ENCODE peak calls at places on chromosome 9, in eight cellular contexts. G, X, S, Q, U, B, D and V are unnamed samples.

GRCh38 chr9:91424403-91425176 is 958 bp upstream of the NFIL3 start:
- DNase-seq in G (peak), X (peak), S (peak), Q (peak), U (peak), B (no peak), D (peak), V (no peak)

GRCh38 chr9:35844628-35845301 is 15.7 kb downstream of the TMEM8B start:
- DNase-seq in G (no peak), X (peak), S (peak), Q (no peak), U (no peak), B (peak), D (no peak), V (no peak)

GRCh38 chr9:124014355-124015026 is 2.9 kb downstream of the LHX2 start:
- DNase-seq in G (no peak), X (no peak), S (no peak), Q (no peak), U (no peak), B (no peak), D (peak), V (no peak)

GRCh38 chr9:31588756-31589155 is 795.7 kb upstream of the ACO1 start:
- DNase-seq in G (no peak), X (no peak), S (no peak), Q (no peak), U (no peak), B (no peak), D (no peak), V (no peak)

GRCh38 chr9:95018099-95018927 is 291.8 kb downstream of the AOPEP start:
- DNase-seq in G (peak), X (peak), S (peak), Q (no peak), U (no peak), B (peak), D (no peak), V (no peak)

GRCh38 chr9:5631021-5631420 is 2.1 kb downstream of the RIC1 start:
- DNase-seq in G (peak), X (no peak), S (no peak), Q (no peak), U (no peak), B (no peak), D (no peak), V (no peak)

GRCh38 chr9:35923927-35924763 is 14.9 kb downstream of the SPAAR start:
- DNase-seq in G (no peak), X (peak), S (no peak), Q (no peak), U (peak), B (peak), D (no peak), V (no peak)

GRCh38 chr9:34555002-34555348 is 32.2 kb upstream of the ENHO start:
- DNase-seq in G (no peak), X (no peak), S (no peak), Q (no peak), U (no peak), B (no peak), D (peak), V (no peak)

GRCh38 chr9:111179577-111179976 is 141.3 kb upstream of the LPAR1 start:
- DNase-seq in G (no peak), X (no peak), S (no peak), Q (no peak), U (no peak), B (no peak), D (no peak), V (no peak)

GRCh38 chr9:36034234-36034633 is 2.5 kb upstream of the RECK start:
- DNase-seq in G (peak), X (no peak), S (no peak), Q (no peak), U (no peak), B (no peak), D (no peak), V (no peak)

GRCh38 chr9:4298255-4299005 is 1.4 kb downstream of the GLIS3 start:
- DNase-seq in G (no peak), X (peak), S (peak), Q (no peak), U (no peak), B (no peak), D (no peak), V (peak)

GRCh38 chr9:120985759-120986353 is 59.3 kb upstream of the TRAF1 start:
- DNase-seq in G (peak), X (peak), S (peak), Q (no peak), U (peak), B (peak), D (no peak), V (no peak)

GRCh38 chr9:107178302-107178701 is 104.8 kb upstream of the RAD23B start:
- DNase-seq in G (no peak), X (no peak), S (no peak), Q (no peak), U (no peak), B (no peak), D (no peak), V (no peak)

GRCh38 chr9:71003346-71003745 is 118.1 kb downstream of the TRPM3 start:
- DNase-seq in G (no peak), X (no peak), S (no peak), Q (no peak), U (no peak), B (no peak), D (no peak), V (no peak)

DNA sequence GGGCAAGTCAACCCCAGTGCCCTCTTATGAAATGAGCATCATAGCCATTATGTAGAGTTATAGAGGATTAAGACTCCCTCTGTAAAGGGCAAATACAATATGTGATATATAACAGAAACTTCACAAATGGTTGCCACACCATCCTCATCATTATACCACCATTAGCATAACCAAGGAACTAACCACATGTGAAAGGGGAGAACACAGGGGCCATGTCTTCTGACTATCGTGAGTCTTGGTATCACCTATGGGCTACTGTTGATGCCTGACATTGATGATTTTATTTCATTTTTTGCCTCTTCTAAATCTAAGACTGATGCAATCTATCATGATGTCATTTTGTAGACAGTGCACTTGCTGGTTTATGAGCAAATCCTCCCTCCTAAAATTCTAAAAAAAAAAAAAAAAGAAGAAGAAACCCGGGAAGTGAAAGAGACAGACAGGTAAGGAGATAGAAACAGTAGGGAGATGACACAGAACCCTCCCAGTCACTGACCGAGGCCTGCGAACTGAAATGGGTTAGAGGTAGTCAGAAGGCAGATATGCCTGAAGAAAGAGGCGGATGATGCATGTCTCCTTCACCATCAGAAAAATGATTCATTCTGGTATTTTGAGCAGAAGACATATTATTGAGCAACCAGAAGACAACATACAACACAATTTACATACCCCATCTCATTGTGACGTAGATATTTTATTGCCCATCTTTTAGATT is 266.0 kb downstream of the DMAC1 start:
- DNase-seq in G (no peak), X (no peak), S (no peak), Q (no peak), U (no peak), B (no peak), D (no peak), V (no peak)
- TF ChIP-seq POLR2AphosphoS5 in G (no peak), X (no peak), S (no peak), Q (no peak), U (no peak), B (no peak), D (no peak), V (no peak)

GRCh38 chr9:113475031-113475430 is 11.5 kb downstream of the RGS3 start:
- DNase-seq in G (no peak), X (no peak), S (no peak), Q (no peak), U (no peak), B (no peak), D (no peak), V (no peak)

GRCh38 chr9:113477058-113477457 is 13.5 kb downstream of the RGS3 start:
- DNase-seq in G (no peak), X (no peak), S (no peak), Q (no peak), U (no peak), B (no peak), D (no peak), V (no peak)

GRCh38 chr9:113475992-113476391 is 12.5 kb downstream of the RGS3 start:
- DNase-seq in G (no peak), X (no peak), S (no peak), Q (no peak), U (no peak), B (no peak), D (no peak), V (no peak)

GRCh38 chr9:113477661-113478060 is 14.1 kb downstream of the RGS3 start:
- DNase-seq in G (no peak), X (no peak), S (no peak), Q (no peak), U (no peak), B (no peak), D (no peak), V (no peak)

DNA sequence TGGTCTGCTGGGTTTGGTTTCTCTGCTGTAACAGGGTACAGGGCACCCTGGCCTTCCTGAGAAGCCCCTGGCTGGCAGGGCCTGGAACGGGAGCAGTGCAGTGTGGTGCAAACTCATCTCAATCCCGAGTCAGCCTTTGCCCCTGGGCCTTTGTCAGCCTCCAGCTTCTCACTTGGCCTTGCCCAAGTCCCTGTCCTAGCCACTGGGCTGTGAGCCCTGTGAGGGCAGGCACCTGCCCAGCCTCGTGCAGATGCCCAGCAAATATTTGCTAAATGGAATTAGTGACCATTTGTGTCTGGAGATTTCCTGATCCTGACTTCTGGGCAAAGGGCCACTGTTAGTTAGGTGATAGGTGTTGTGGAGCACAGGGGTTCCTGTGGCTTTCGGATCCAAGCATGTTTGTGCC is 13.0 kb downstream of the RGS3 start:
- DNase-seq in G (no peak), X (no peak), S (no peak), Q (no peak), U (no peak), B (no peak), D (no peak), V (no peak)
- TF ChIP-seq POLR2A in G (no peak), X (no peak), S (no peak), Q (no peak), U (no peak), B (no peak), D (no peak), V (no peak)

GRCh38 chr9:131433302-131433854 is 39.5 kb downstream of the PRRC2B start:
- DNase-seq in G (no peak), X (no peak), S (no peak), Q (no peak), U (no peak), B (no peak), D (peak), V (no peak)

GRCh38 chr9:131432597-131433301 is 38.9 kb downstream of the PRRC2B start:
- DNase-seq in G (no peak), X (no peak), S (peak), Q (no peak), U (no peak), B (no peak), D (peak), V (no peak)

GRCh38 chr9:131436386-131436785 is 42.5 kb downstream of the PRRC2B start:
- DNase-seq in G (no peak), X (no peak), S (peak), Q (peak), U (no peak), B (no peak), D (peak), V (no peak)

GRCh38 chr9:131436865-131437271 is 43.0 kb downstream of the PRRC2B start:
- DNase-seq in G (no peak), X (no peak), S (no peak), Q (no peak), U (no peak), B (no peak), D (peak), V (no peak)

GRCh38 chr9:131434673-131435072 is 40.8 kb downstream of the PRRC2B start:
- DNase-seq in G (no peak), X (no peak), S (no peak), Q (no peak), U (no peak), B (no peak), D (peak), V (no peak)
- TF ChIP-seq POLR2AphosphoS5 in G (no peak), X (no peak), S (no peak), Q (no peak), U (no peak), B (no peak), D (no peak), V (no peak)

GRCh38 chr9:110140276-110140675 is 67.7 kb downstream of the C9orf152 start:
- DNase-seq in G (no peak), X (no peak), S (no peak), Q (no peak), U (no peak), B (no peak), D (no peak), V (no peak)
- TF ChIP-seq POLR2A in G (no peak), X (no peak), S (no peak), Q (no peak), U (no peak), B (no peak), D (no peak), V (no peak)